ENCODE peak calls at places on chromosomes 5 and 9, in four cellular contexts. Y is HepG2, A is K562, Q is H1. G is an unnamed sample.

GRCh38 chr9:27368317-27368985 is 71.5 kb upstream of the EQTN start:
- DNase-seq in Y (no peak), A (no peak), Q (no peak), G (no peak)

GRCh38 chr5:43572357-43572756 is 15.5 kb upstream of the PAIP1 start:
- DNase-seq in Q (no peak), A (no peak), Y (no peak), G (no peak)

GRCh38 chr5:96300986-96301385 is 132.1 kb downstream of the PCSK1 start:
- DNase-seq in Y (no peak), Q (no peak), A (no peak), G (no peak)

GRCh38 chr9:126761274-126761673 is 43.6 kb upstream of the ZBTB43 start:
- DNase-seq in A (no peak), Y (no peak), Q (no peak), G (no peak)

GRCh38 chr9:96460877-96461276 is 10.9 kb downstream of the HABP4 start:
- DNase-seq in Y (no peak), A (no peak), Q (no peak), G (no peak)

GRCh38 chr9:86968258-86968920 is 21.1 kb upstream of the GAS1 start:
- DNase-seq in Q (no peak), A (no peak), Y (no peak), G (no peak)

GRCh38 chr9:106286249-106286648 is 576.7 kb upstream of the ZNF462 start:
- DNase-seq in A (no peak), Y (no peak), Q (no peak), G (no peak)

GRCh38 chr9:13971910-13972655 is 341.9 kb downstream of the NFIB start:
- DNase-seq in A (no peak), Q (no peak), Y (no peak), G (no peak)

GRCh38 chr9:38358390-38359296 is 33.9 kb upstream of the ALDH1B1 start:
- DNase-seq in A (no peak), Y (peak), Q (no peak), G (no peak)

GRCh38 chr5:180598797-180599589 is 7.7 kb upstream of the SCGB3A1 start:
- DNase-seq in Y (no peak), Q (no peak), A (no peak), G (no peak)

GRCh38 chr5:180599590-180599914 is 8.3 kb upstream of the SCGB3A1 start:
- DNase-seq in Y (no peak), A (no peak), Q (no peak), G (no peak)

GRCh38 chr5:180596668-180597231 is 5.5 kb upstream of the SCGB3A1 start:
- DNase-seq in A (no peak), Y (no peak), Q (peak), G (no peak)

GRCh38 chr5:180599981-180600553 is 8.8 kb upstream of the SCGB3A1 start:
- DNase-seq in A (no peak), Y (no peak), Q (no peak), G (no peak)

GRCh38 chr5:180598316-180598701 is 7.0 kb upstream of the SCGB3A1 start:
- DNase-seq in Y (no peak), Q (no peak), A (no peak), G (no peak)
- TF ChIP-seq BRCA1 in Y (no peak), Q (no peak), A (no peak), G (no peak)

GRCh38 chr9:26210338-26210851 is 532.2 kb upstream of the TUSC1 start:
- DNase-seq in A (no peak), Y (no peak), Q (no peak), G (no peak)
- TF ChIP-seq BRCA1 in A (no peak), Y (no peak), Q (no peak), G (no peak)

GRCh38 chr5:135557034-135557838 is 21.5 kb upstream of the NEUROG1 start:
- DNase-seq in Y (no peak), Q (no peak), A (no peak), G (no peak)

GRCh38 chr5:135561266-135561665 is 17.5 kb downstream of the CXCL14 start:
- DNase-seq in Y (no peak), Q (no peak), A (no peak), G (no peak)

GRCh38 chr5:135564305-135564704 is 14.5 kb downstream of the CXCL14 start:
- DNase-seq in A (no peak), Q (no peak), Y (no peak), G (no peak)

GRCh38 chr5:135559342-135559741 is 19.4 kb downstream of the CXCL14 start:
- DNase-seq in A (peak), Q (no peak), Y (no peak), G (no peak)

DNA sequence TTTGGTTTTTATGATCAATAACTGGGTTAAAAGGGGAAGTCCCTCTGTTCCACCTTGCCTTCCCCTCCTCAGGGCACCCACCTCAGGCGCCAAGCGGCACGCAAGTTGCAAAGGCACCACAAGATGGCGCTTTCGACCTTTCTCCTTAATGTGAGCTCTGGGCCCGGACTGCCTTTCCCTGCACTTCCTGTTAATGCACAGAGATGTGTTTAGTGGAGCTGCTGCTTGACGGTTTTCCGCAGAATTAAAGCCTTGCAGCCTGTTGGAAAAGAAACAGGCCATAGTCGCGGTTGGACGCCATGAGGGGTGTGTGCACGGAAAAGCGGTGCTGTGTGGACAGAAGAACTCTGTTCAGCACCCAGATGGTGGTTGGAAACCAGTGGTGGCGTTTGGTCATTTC is 17.9 kb downstream of the CXCL14 start:
- DNase-seq in A (peak), Y (peak), Q (peak), G (peak)
- TF ChIP-seq BRCA1 in A (no peak), Y (no peak), Q (no peak), G (no peak)

DNA sequence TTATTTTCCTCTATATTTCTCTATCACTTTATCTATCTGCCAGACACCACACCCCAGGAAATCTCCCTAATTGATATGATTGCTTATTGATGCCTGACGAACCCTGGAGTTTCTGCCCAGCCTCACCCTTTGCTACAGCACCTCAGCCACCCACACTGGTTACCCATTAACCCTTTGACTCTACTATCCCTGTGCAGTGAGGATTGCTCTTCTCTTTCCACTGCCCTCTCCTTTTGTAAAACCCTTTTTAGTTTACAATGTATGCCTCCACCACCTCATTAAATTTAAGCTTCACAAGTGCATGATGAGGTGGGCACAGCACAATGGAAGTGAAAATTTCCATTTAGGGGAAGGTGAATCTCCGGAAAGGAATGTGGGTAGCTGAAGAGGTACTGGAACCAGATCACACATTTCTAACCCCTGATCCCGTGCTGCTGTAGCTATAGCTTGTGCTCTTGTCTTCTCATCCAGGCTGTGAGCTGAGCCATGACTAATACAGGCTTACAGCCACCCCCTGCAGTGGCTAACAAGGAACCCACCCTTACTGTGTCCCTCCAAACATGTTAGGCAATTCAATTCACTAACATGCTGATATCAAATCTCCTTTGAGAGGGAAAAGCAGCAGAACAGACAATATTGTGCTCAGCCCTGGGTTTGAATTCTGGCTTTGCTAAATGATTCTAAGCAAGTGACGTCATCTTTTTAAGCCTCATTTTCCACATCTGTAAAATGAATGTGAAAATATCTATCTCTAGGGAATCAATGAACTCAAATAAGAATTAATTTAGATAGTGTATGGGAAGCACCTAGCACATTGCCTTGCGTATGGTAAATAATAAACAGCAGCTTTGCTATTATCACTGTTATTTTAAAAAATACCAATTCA is 186.9 kb upstream of the TRIM32 start:
- DNase-seq in A (peak), Q (no peak), Y (no peak), G (no peak)
- TF ChIP-seq BRCA1 in A (no peak), Q (no peak), Y (no peak), G (no peak)

GRCh38 chr9:70554881-70555280 is 140.4 kb upstream of the KLF9 start:
- DNase-seq in A (no peak), Q (no peak), Y (no peak), G (no peak)

GRCh38 chr9:70552561-70552960 is 138.1 kb upstream of the KLF9 start:
- DNase-seq in Q (no peak), A (no peak), Y (no peak), G (no peak)

GRCh38 chr9:70551391-70551790 is 136.9 kb upstream of the KLF9 start:
- DNase-seq in Q (no peak), Y (no peak), A (no peak), G (no peak)

GRCh38 chr9:70556736-70557135 is 142.3 kb upstream of the KLF9 start:
- DNase-seq in A (no peak), Y (no peak), Q (no peak), G (no peak)

GRCh38 chr9:70553718-70554673 is 139.5 kb upstream of the KLF9 start:
- DNase-seq in Y (no peak), A (no peak), Q (peak), G (no peak)
- TF ChIP-seq BRCA1 in Y (no peak), A (no peak), Q (no peak), G (no peak)